ENCODE peak calls at places on chromosomes 13 and 19, in six cellular contexts. O is CD4-positive, CD25-positive, alpha-beta regulatory T cell; X is frontal cortex; K is BE2C; H is mesenchymal stem cell; M is stimulated activated CD4-positive, alpha-beta T cell treated with anti-CD3 and anti-CD28 coated beads, Interleukin-1b, Interleukin-23, amount 100 ng/mL, for 24 hours. W is an unnamed sample.

GRCh38 chr13:88384542-88384941 is 713.4 kb downstream of the SLITRK5 start:
- DNase-seq in H (no peak), M (no peak), K (no peak), O (no peak), X (no peak), W (no peak)

GRCh38 chr19:10431254-10431942 is 11.1 kb downstream of the PDE4A start:
- DNase-seq in X (no peak), K (no peak), M (no peak), H (no peak), O (no peak), W (no peak)

GRCh38 chr13:83325454-83325853 is 556.8 kb downstream of the SLITRK1 start:
- DNase-seq in X (no peak), H (no peak), K (no peak), M (no peak), O (no peak), W (no peak)

GRCh38 chr19:1286451-1286858 is 782 bp downstream of the EFNA2 start:
- DNase-seq in H (no peak), K (no peak), O (no peak), M (no peak), X (no peak), W (no peak)

GRCh38 chr19:41930926-41931592 is 2.8 kb upstream of the ERFL start:
- DNase-seq in M (no peak), O (no peak), H (no peak), K (no peak), X (no peak), W (no peak)

GRCh38 chr13:90717451-90717936 is 630.0 kb upstream of the MIR17HG start:
- DNase-seq in H (peak; percentile 82), O (no peak), X (no peak), M (no peak), K (no peak), W (no peak)

GRCh38 chr13:95392597-95392996 is 91.3 kb upstream of the ABCC4 start:
- DNase-seq in H (no peak), O (no peak), X (no peak), K (no peak), M (no peak), W (no peak)

GRCh38 chr13:29676941-29677452 is 81.5 kb upstream of the SLC7A1 start:
- DNase-seq in X (no peak), O (no peak), K (no peak), M (no peak), H (no peak), W (no peak)

GRCh38 chr19:4594199-4594598 is 34.7 kb upstream of the SEMA6B start:
- DNase-seq in M (no peak), H (peak; percentile 10), O (no peak), X (no peak), K (no peak), W (no peak)

GRCh38 chr19:42018503-42019193 is 24.6 kb upstream of the ATP1A3 start:
- DNase-seq in H (no peak), K (no peak), X (no peak), M (no peak), O (no peak), W (no peak)

GRCh38 chr19:48239582-48240141 is 16.1 kb downstream of the CARD8 start:
- DNase-seq in M (no peak), H (no peak), X (no peak), O (no peak), K (no peak), W (no peak)

GRCh38 chr19:53659292-53659691 is 27.5 kb downstream of the DPRX start:
- DNase-seq in O (no peak), M (no peak), H (no peak), X (peak; percentile 54), K (no peak), W (no peak)

GRCh38 chr19:38975214-38975860 is at the start of gene FBXO17:
- DNase-seq in X (peak; percentile 40), H (peak; percentile 72), K (peak; percentile 72), M (no peak), O (no peak), W (peak; percentile 13)

GRCh38 chr13:23876265-23876664 is 12.9 kb downstream of the MIPEP start:
- DNase-seq in H (no peak), X (no peak), O (no peak), K (no peak), M (no peak), W (no peak)

GRCh38 chr19:10503002-10503789 is at the start of gene KEAP1:
- DNase-seq in H (peak; percentile 54), M (peak; percentile 29), X (peak; percentile 40), O (peak; percentile 11), K (peak; percentile 60), W (no peak)